ENCODE peak calls at places on chromosomes 11 and 22, in seven cellular contexts. U, P, V, R, X, L and F are unnamed samples.

GRCh38 chr22:46411347-46411746 is 75.8 kb downstream of the TRMU start:
- DNase-seq in U (no peak), P (no peak), V (no peak), R (no peak), X (no peak), L (no peak), F (no peak)

GRCh38 chr11:86288776-86289507 is 13.1 kb upstream of the HIKESHI start:
- DNase-seq in U (no peak), P (no peak), V (no peak), R (no peak), X (peak; percentile 52), L (no peak), F (no peak)

GRCh38 chr11:80383655-80384054 is 942.8 kb upstream of the TENM4 start:
- DNase-seq in U (no peak), P (no peak), V (peak; percentile 32), R (no peak), X (no peak), L (no peak), F (peak; percentile 22)

GRCh38 chr11:119167933-119168332 is 592 bp upstream of the NLRX1 start:
- DNase-seq in U (no peak), P (no peak), V (no peak), R (peak; percentile 36), X (no peak), L (no peak), F (no peak)

GRCh38 chr11:34013893-34014571 is 37.5 kb upstream of the CAPRIN1 start:
- DNase-seq in U (no peak), P (no peak), V (no peak), R (no peak), X (no peak), L (no peak), F (no peak)

GRCh38 chr11:78557236-78557635 is 17.4 kb downstream of the NARS2 start:
- DNase-seq in U (no peak), P (no peak), V (no peak), R (no peak), X (no peak), L (no peak), F (no peak)

GRCh38 chr11:128210148-128210940 is 377.0 kb downstream of the ETS1 start:
- DNase-seq in U (peak; percentile 98), P (no peak), V (no peak), R (peak; percentile 59), X (peak; percentile 11), L (no peak), F (peak; percentile 81)

GRCh38 chr11:102620858-102621561 is 4.1 kb downstream of the MMP20 start:
- DNase-seq in U (no peak), P (no peak), V (no peak), R (no peak), X (peak; percentile 72), L (no peak), F (no peak)

GRCh38 chr11:63991558-63991957 is 5.3 kb downstream of the OTUB1 start:
- DNase-seq in U (no peak), P (no peak), V (no peak), R (no peak), X (no peak), L (no peak), F (no peak)

GRCh38 chr11:63986156-63986931 is at the start of gene OTUB1:
- DNase-seq in U (peak; percentile 78), P (peak; percentile 92), V (peak; percentile 97), R (peak; percentile 93), X (peak; percentile 93), L (peak; percentile 47), F (peak; percentile 98)

GRCh38 chr11:63986932-63987513 is 785 bp downstream of the OTUB1 start:
- DNase-seq in U (no peak), P (no peak), V (no peak), R (no peak), X (no peak), L (no peak), F (no peak)

GRCh38 chr11:63985812-63986155 is 454 bp upstream of the OTUB1 start:
- DNase-seq in U (no peak), P (no peak), V (peak; percentile 60), R (no peak), X (peak; percentile 62), L (peak; percentile 15), F (no peak)
- TF ChIP-seq JUND in U (no peak), P (no peak), V (no peak), R (no peak), X (no peak), L (no peak), F (no peak)

GRCh38 chr11:64862914-64863313 is 15.5 kb downstream of the EHD1 start:
- DNase-seq in U (no peak), P (no peak), V (no peak), R (no peak), X (no peak), L (no peak), F (no peak)
- TF ChIP-seq JUND in U (no peak), P (no peak), V (no peak), R (no peak), X (no peak), L (no peak), F (no peak)

GRCh38 chr11:67612751-67613150 is 6.0 kb downstream of the NDUFV1 start:
- DNase-seq in U (no peak), P (peak; percentile 42), V (no peak), R (no peak), X (no peak), L (no peak), F (no peak)
- TF ChIP-seq JUND in U (no peak), P (no peak), V (no peak), R (no peak), X (no peak), L (no peak), F (no peak)

GRCh38 chr22:21569459-21570161 is 2.1 kb downstream of the UBE2L3 start:
- DNase-seq in U (no peak), P (no peak), V (no peak), R (no peak), X (peak; percentile 49), L (no peak), F (no peak)

GRCh38 chr22:21564411-21564810 is 3.1 kb upstream of the UBE2L3 start:
- DNase-seq in U (no peak), P (no peak), V (no peak), R (no peak), X (no peak), L (no peak), F (no peak)

GRCh38 chr22:21570398-21570797 is 2.9 kb downstream of the UBE2L3 start:
- DNase-seq in U (no peak), P (no peak), V (no peak), R (no peak), X (peak; percentile 55), L (no peak), F (no peak)

GRCh38 chr22:21568207-21569075 is 927 bp downstream of the UBE2L3 start:
- DNase-seq in U (no peak), P (no peak), V (peak; percentile 68), R (peak; percentile 34), X (peak; percentile 86), L (no peak), F (no peak)

DNA sequence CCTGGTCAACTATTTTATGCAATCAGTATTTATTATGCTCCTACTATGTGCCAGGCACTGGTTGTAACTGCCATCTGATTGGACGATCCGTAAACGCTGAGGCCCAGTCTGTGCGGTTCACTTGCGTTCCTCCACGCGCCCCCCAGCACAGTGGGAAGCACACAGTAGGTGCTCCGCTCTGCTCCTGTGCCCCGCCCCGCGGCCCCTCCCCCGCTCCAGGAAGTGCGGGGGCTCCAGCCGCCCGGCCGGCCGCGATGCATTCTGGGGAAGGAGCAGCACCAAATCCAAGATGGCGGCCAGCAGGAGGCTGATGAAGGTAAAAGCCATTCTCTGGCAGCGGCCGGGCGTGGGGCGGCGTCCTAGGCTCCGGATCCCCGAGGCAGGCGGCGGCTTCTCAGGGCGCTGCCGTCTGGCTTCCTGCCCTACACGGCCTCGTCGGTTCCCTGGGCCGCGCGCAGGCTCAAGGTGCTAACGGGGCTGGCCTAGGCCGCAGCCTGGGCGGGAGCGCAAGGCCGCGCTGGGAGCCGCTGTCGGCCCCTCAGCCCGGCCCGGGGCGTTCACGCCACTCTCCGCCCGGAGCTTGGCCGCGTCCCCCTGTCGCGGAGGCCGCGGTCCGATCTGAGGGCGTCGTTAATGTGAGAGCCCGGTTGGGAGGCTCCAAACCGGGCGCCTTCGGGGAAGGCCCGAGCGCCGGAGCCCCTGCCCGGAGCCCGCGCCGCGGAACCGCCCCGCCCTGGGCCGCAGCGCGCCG is at the start of gene UBE2L3:
- DNase-seq in U (peak; percentile 38), P (peak; percentile 91), V (peak; percentile 96), R (peak; percentile 62), X (peak; percentile 100), L (no peak), F (peak; percentile 80)
- TF ChIP-seq JUND in U (no peak), P (no peak), V (no peak), R (peak; percentile 17), X (peak; percentile 79), L (no peak), F (no peak)

DNA sequence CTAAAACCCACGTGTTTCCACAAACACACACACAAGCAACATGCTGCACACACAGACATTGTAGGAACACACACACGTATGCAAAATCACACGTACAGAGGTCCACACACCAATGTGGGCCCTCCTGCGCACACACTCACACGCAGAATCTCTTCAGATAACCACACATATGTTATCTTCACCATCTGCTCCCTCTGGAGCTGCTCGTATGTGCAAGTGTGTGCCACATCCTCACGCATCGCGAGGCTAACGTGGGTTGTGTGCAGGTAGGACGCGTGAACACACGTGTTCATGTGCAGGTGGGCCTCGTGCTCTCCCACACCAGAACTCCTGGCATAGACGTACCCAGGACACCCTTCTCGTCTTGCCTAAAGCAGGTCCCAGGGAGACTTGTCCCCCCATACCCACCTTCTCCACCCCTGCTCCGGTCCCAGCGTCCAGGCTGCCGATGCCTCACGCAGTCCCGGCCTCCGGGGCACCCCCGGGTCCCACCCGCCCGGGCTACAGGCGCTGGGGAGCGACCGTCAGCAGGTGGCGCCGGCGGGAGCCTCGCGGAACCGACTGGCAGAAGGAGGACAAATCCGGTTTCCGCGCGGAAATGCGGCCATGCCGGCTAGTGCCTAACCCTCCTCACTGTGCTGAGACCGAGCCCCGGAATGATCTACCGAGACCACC is 10.3 kb upstream of the IGSF9B start:
- DNase-seq in U (no peak), P (peak; percentile 91), V (peak; percentile 66), R (no peak), X (peak; percentile 18), L (no peak), F (peak; percentile 61)
- TF ChIP-seq JUND in U (no peak), P (no peak), V (no peak), R (no peak), X (no peak), L (no peak), F (no peak)

GRCh38 chr11:110565344-110565684 is 135.6 kb downstream of the FDX1 start:
- DNase-seq in U (peak; percentile 16), P (peak; percentile 51), V (no peak), R (peak; percentile 18), X (peak; percentile 67), L (no peak), F (no peak)
- TF ChIP-seq JUND in U (no peak), P (no peak), V (no peak), R (no peak), X (no peak), L (no peak), F (no peak)